ENCODE peak calls at places on chromosomes 3 and 15, in five cellular contexts. Z is endothelial cell of umbilical vein; D is nucleus accumbens; T is HFFc6; X is stimulated activated CD8-positive, alpha-beta memory T cell treated with anti-CD3 and anti-CD28 coated beads, Interleukin-4, amount 100 ng/mL, for 4 hours. Q is an unnamed sample.

GRCh38 chr3:51386159-51386851 is 1.2 kb downstream of the MANF start:
- DNase-seq in D (no peak), X (no peak), T (no peak), Z (no peak), Q (no peak)

GRCh38 chr3:169812844-169813677 is at the start of the genes LRRC34 and LRRIQ4:
- DNase-seq in Z (peak; percentile 77), X (peak; percentile 46), T (peak; percentile 39), D (peak; percentile 60), Q (peak; percentile 77)

GRCh38 chr3:43190682-43191081 is 84.8 kb upstream of the POMGNT2 start:
- DNase-seq in T (peak; percentile 94), Z (peak; percentile 52), X (no peak), D (no peak), Q (no peak)

GRCh38 chr3:12194669-12195161 is 36.0 kb upstream of the TIMP4 start:
- DNase-seq in D (no peak), Z (no peak), T (peak; percentile 13), X (no peak), Q (no peak)

GRCh38 chr3:139285691-139286090 is 58.1 kb upstream of the MRPS22 start:
- DNase-seq in Z (no peak), T (no peak), D (no peak), X (no peak), Q (no peak)

GRCh38 chr15:101500865-101501551 is 11.5 kb upstream of the PCSK6 start:
- DNase-seq in X (no peak), D (no peak), Z (no peak), T (no peak), Q (no peak)

GRCh38 chr15:93965491-93965890 is 265.9 kb upstream of the MCTP2 start:
- DNase-seq in Z (no peak), T (no peak), X (no peak), D (no peak), Q (no peak)

GRCh38 chr3:192409203-192409837 is 318.0 kb downstream of the FGF12 start:
- DNase-seq in T (no peak), D (no peak), Z (peak; percentile 57), X (no peak), Q (no peak)

GRCh38 chr3:136279092-136279491 is 29.0 kb downstream of the PCCB start:
- DNase-seq in T (no peak), D (no peak), X (no peak), Z (no peak), Q (no peak)

GRCh38 chr3:142916611-142917010 is 27.7 kb upstream of the PCOLCE2 start:
- DNase-seq in X (no peak), Z (no peak), D (no peak), T (peak; percentile 7), Q (no peak)

GRCh38 chr3:178059124-178059523 is 477.1 kb upstream of the KCNMB2 start:
- DNase-seq in T (no peak), X (no peak), Z (no peak), D (no peak), Q (no peak)

GRCh38 chr15:93044301-93045190 is 44.5 kb downstream of the RGMA start:
- DNase-seq in Z (no peak), X (no peak), D (no peak), T (no peak), Q (peak; percentile 43)

GRCh38 chr15:59751552-59752413 is 62.7 kb upstream of the BNIP2 start:
- DNase-seq in T (no peak), Z (no peak), D (no peak), X (no peak), Q (no peak)

GRCh38 chr15:82952156-82953081 is at the start of gene HOMER2:
- DNase-seq in T (no peak), D (no peak), Z (no peak), X (no peak), Q (peak; percentile 60)

GRCh38 chr3:56862352-56863062 is 60.8 kb upstream of the ARHGEF3 start:
- DNase-seq in X (no peak), T (peak; percentile 74), Z (peak; percentile 76), D (peak; percentile 35), Q (no peak)

GRCh38 chr3:47781685-47782537 is at the start of gene SMARCC1:
- DNase-seq in X (peak; percentile 95), D (peak; percentile 95), Z (peak; percentile 98), T (peak; percentile 97), Q (peak; percentile 99)

GRCh38 chr15:73941449-73941848 is 15.2 kb downstream of the LOXL1 start:
- DNase-seq in T (no peak), Z (no peak), X (no peak), D (no peak), Q (no peak)

GRCh38 chr15:77753238-77753873 is 120.6 kb upstream of the LINGO1 start:
- DNase-seq in T (peak; percentile 1), X (no peak), D (no peak), Z (peak; percentile 15), Q (no peak)

GRCh38 chr3:148723591-148723990 is 25.9 kb downstream of the AGTR1 start:
- DNase-seq in Z (no peak), D (no peak), T (peak; percentile 34), X (no peak), Q (no peak)

GRCh38 chr3:37171144-37171543 is 3.2 kb downstream of the LRRFIP2 start:
- DNase-seq in X (no peak), D (no peak), Z (no peak), T (no peak), Q (no peak)

GRCh38 chr15:45637552-45638033 is 2.8 kb downstream of the SQOR start:
- DNase-seq in T (peak; percentile 73), Z (peak; percentile 91), D (no peak), X (peak; percentile 15), Q (peak; percentile 74)

GRCh38 chr3:123066896-123067688 is at the start of gene PDIA5:
- DNase-seq in Z (peak; percentile 93), T (peak; percentile 85), D (peak; percentile 79), X (peak; percentile 57), Q (peak; percentile 96)

GRCh38 chr15:70353606-70354259 is 256.0 kb upstream of the TLE3 start:
- DNase-seq in T (no peak), Z (no peak), D (no peak), X (no peak), Q (no peak)

GRCh38 chr15:48616216-48616615 is 29.3 kb downstream of the FBN1 start:
- DNase-seq in D (no peak), X (no peak), T (no peak), Z (no peak), Q (no peak)

GRCh38 chr15:48084759-48085420 is 35.9 kb upstream of the SLC24A5 start:
- DNase-seq in D (no peak), Z (peak; percentile 18), X (no peak), T (peak; percentile 25), Q (no peak)

GRCh38 chr15:88648357-88649214 is 9.8 kb downstream of the ISG20 start:
- DNase-seq in T (no peak), Z (no peak), X (no peak), D (no peak), Q (peak; percentile 80)

GRCh38 chr3:196501316-196502064 is 2.1 kb downstream of the RNF168 start:
- DNase-seq in X (no peak), T (peak; percentile 13), Z (no peak), D (no peak), Q (no peak)

GRCh38 chr15:82174471-82174870 is 88.1 kb downstream of the EFL1 start:
- DNase-seq in Z (no peak), D (no peak), X (no peak), T (no peak), Q (no peak)

GRCh38 chr3:42097166-42097946 is 6.2 kb downstream of the TRAK1 start:
- DNase-seq in T (peak; percentile 69), X (no peak), Z (peak; percentile 55), D (no peak), Q (no peak)

GRCh38 chr15:71449956-71450355 is 334.7 kb downstream of the THSD4 start:
- DNase-seq in T (no peak), Z (no peak), D (no peak), X (no peak), Q (no peak)

GRCh38 chr15:80732818-80733217 is 37.7 kb downstream of the ABHD17C start:
- DNase-seq in T (no peak), X (no peak), D (no peak), Z (no peak), Q (no peak)

Q was measured in right lobe of liver.